ENCODE peak calls at places on chromosomes 2 and 18, in four cellular contexts. I is adrenal gland; Z is CD4-positive, alpha-beta T cell; K is Calu3. T is an unnamed sample.

GRCh38 chr2:148794558-148794957 is 80.5 kb upstream of the KIF5C start:
- DNase-seq in K (no peak), I (no peak), Z (no peak), T (no peak)

GRCh38 chr2:134310450-134311079 is 56.7 kb downstream of the MGAT5 start:
- DNase-seq in Z (no peak), I (no peak), K (no peak), T (no peak)

GRCh38 chr2:216916956-216917650 is 57.2 kb upstream of the TNP1 start:
- DNase-seq in Z (no peak), I (no peak), K (no peak), T (no peak)

GRCh38 chr18:74731097-74731496 is 133.4 kb downstream of the ZNF407 start:
- DNase-seq in I (no peak), Z (no peak), K (no peak), T (no peak)

GRCh38 chr2:70140978-70141753 is 49.7 kb downstream of the C2orf42 start:
- DNase-seq in I (peak), Z (peak), K (peak), T (no peak)

GRCh38 chr2:168371273-168371992 is 84.6 kb upstream of the CERS6 start:
- DNase-seq in I (no peak), Z (no peak), K (no peak), T (no peak)

GRCh38 chr2:121790276-121790956 is 35.0 kb downstream of the TSN start:
- DNase-seq in I (no peak), K (peak), Z (no peak), T (no peak)

GRCh38 chr2:100257939-100258338 is 64.4 kb downstream of the LONRF2 start:
- DNase-seq in I (peak), Z (no peak), K (no peak), T (no peak)

GRCh38 chr2:67446504-67446911 is 49.4 kb downstream of the ETAA1 start:
- DNase-seq in Z (no peak), K (no peak), I (no peak), T (no peak)

GRCh38 chr18:50356036-50356945 is 18.6 kb upstream of the SKA1 start:
- DNase-seq in Z (no peak), I (no peak), K (peak), T (no peak)

GRCh38 chr18:36464126-36464651 is 166.7 kb downstream of the FHOD3 start:
- DNase-seq in K (no peak), Z (no peak), I (no peak), T (no peak)

GRCh38 chr18:70165936-70166335 is 39.6 kb downstream of the RTTN start:
- DNase-seq in I (no peak), Z (no peak), K (no peak), T (no peak)

GRCh38 chr18:48454146-48454796 is 45.1 kb upstream of the ZBTB7C start:
- DNase-seq in K (no peak), I (peak), Z (no peak), T (no peak)

GRCh38 chr2:118670281-118670680 is 177.2 kb downstream of the EN1 start:
- DNase-seq in Z (no peak), K (no peak), I (no peak), T (no peak)

GRCh38 chr18:32769242-32770180 is 3.3 kb downstream of the KLHL14 start:
- DNase-seq in Z (no peak), K (no peak), I (no peak), T (no peak)

GRCh38 chr18:44700652-44701051 is 20.0 kb downstream of the SETBP1 start:
- DNase-seq in Z (no peak), I (no peak), K (no peak), T (no peak)

GRCh38 chr2:75466708-75467311 is 93.9 kb downstream of the EVA1A start:
- DNase-seq in K (peak), I (peak), Z (no peak), T (no peak)

GRCh38 chr18:54787616-54788015 is 40.7 kb upstream of the RAB27B start:
- DNase-seq in K (no peak), I (no peak), Z (no peak), T (no peak)

GRCh38 chr2:187395276-187396015 is 52.6 kb downstream of the CALCRL start:
- DNase-seq in K (no peak), I (no peak), Z (no peak), T (no peak)

GRCh38 chr2:241508240-241508509 is 209 bp downstream of the STK25 start:
- DNase-seq in Z (no peak), K (no peak), I (no peak), T (peak)

GRCh38 chr2:239329284-239329971 is 71.4 kb downstream of the HDAC4 start:
- DNase-seq in Z (no peak), I (peak), K (no peak), T (no peak)

GRCh38 chr2:154699560-154699901 is 1.0 kb downstream of the KCNJ3 start:
- DNase-seq in Z (no peak), I (no peak), K (no peak), T (no peak)

GRCh38 chr18:39799010-39799409 is 2156.0 kb upstream of the PIK3C3 start:
- DNase-seq in Z (no peak), I (no peak), K (peak), T (no peak)

GRCh38 chr2:151070253-151070652 is 191.4 kb downstream of the RBM43 start:
- DNase-seq in K (no peak), Z (no peak), I (no peak), T (no peak)

GRCh38 chr18:2087877-2088673 is 483.2 kb downstream of the METTL4 start:
- DNase-seq in Z (no peak), I (no peak), K (no peak), T (no peak)

GRCh38 chr2:133954636-133955035 is 299.2 kb upstream of the MGAT5 start:
- DNase-seq in Z (no peak), K (no peak), I (no peak), T (no peak)

GRCh38 chr2:54546925-54547324 is 90.8 kb downstream of the SPTBN1 start:
- DNase-seq in Z (no peak), K (no peak), I (no peak), T (no peak)

GRCh38 chr2:69615078-69615630 is 28.4 kb downstream of the AAK1 start:
- DNase-seq in K (peak), Z (no peak), I (no peak), T (no peak)

GRCh38 chr2:39860538-39860937 is 81.5 kb upstream of the THUMPD2 start:
- DNase-seq in I (no peak), K (no peak), Z (no peak), T (no peak)

GRCh38 chr2:44134848-44135247 is 33.8 kb upstream of the PPM1B start:
- DNase-seq in I (no peak), K (no peak), Z (no peak), T (no peak)

GRCh38 chr2:20671736-20672080 is 4.8 kb downstream of the GDF7 start:
- DNase-seq in K (no peak), Z (no peak), I (no peak), T (no peak)

GRCh38 chr18:9688036-9688741 is 19.9 kb upstream of the RAB31 start:
- DNase-seq in I (no peak), K (no peak), Z (no peak), T (no peak)

GRCh38 chr18:66695281-66695680 is 91.4 kb upstream of the CDH19 start:
- DNase-seq in Z (no peak), I (no peak), K (no peak), T (no peak)

GRCh38 chr2:197464180-197464579 is 10.8 kb downstream of the COQ10B start:
- DNase-seq in I (no peak), Z (no peak), K (no peak), T (no peak)

GRCh38 chr2:145095641-145096435 is 575.9 kb upstream of the ZEB2 start:
- DNase-seq in Z (no peak), K (no peak), I (no peak), T (no peak)

GRCh38 chr2:128408349-128409305 is 90.0 kb upstream of the HS6ST1 start:
- DNase-seq in I (peak), K (no peak), Z (no peak), T (no peak)